ENCODE peak calls at places on chromosomes 1 and 21, in eight cellular contexts. L is ovary, Q is tibial nerve, O is heart right ventricle, R is hepatocyte, C is BE2C, N is neural progenitor cell, S is H9. B is an unnamed sample.

GRCh38 chr1:239448911-239449310 is 62.5 kb downstream of the CHRM3 start:
- DNase-seq in L (no peak), Q (no peak), O (no peak), R (no peak), C (no peak), N (no peak), S (no peak), B (no peak)

GRCh38 chr1:169601096-169601881 is 15.0 kb upstream of the F5 start:
- DNase-seq in L (no peak), Q (no peak), O (no peak), R (peak; percentile 24), C (no peak), N (peak; percentile 20), S (no peak), B (no peak)

GRCh38 chr1:192809286-192810252 is 730 bp downstream of the RGS2 start:
- DNase-seq in L (peak; percentile 43), Q (no peak), O (peak; percentile 26), R (peak; percentile 55), C (peak; percentile 46), N (peak; percentile 61), S (no peak), B (peak; percentile 73)

GRCh38 chr1:244758700-244759099 is 76.8 kb upstream of the COX20 start:
- DNase-seq in L (no peak), Q (no peak), O (no peak), R (no peak), C (no peak), N (no peak), S (no peak), B (no peak)

GRCh38 chr1:31511848-31512615 is 64.3 kb upstream of the TINAGL1 start:
- DNase-seq in L (no peak), Q (no peak), O (no peak), R (peak; percentile 63), C (no peak), N (no peak), S (no peak), B (no peak)

GRCh38 chr1:62003777-62004176 is 190.9 kb upstream of the L1TD1 start:
- DNase-seq in L (no peak), Q (no peak), O (no peak), R (no peak), C (no peak), N (no peak), S (no peak), B (no peak)

GRCh38 chr1:65429806-65430205 is 9.3 kb downstream of the LEPR start:
- DNase-seq in L (no peak), Q (no peak), O (peak; percentile 27), R (no peak), C (no peak), N (no peak), S (no peak), B (no peak)

GRCh38 chr1:183124259-183124658 is 61.8 kb upstream of the LAMC2 start:
- DNase-seq in L (peak; percentile 26), Q (no peak), O (no peak), R (no peak), C (peak; percentile 24), N (no peak), S (no peak), B (no peak)

GRCh38 chr1:181033128-181033798 is 520 bp upstream of the MR1 start:
- DNase-seq in L (no peak), Q (no peak), O (peak; percentile 50), R (peak; percentile 31), C (no peak), N (no peak), S (no peak), B (no peak)

GRCh38 chr1:239757711-239758110 is 334.0 kb upstream of the FMN2 start:
- DNase-seq in L (no peak), Q (no peak), O (no peak), R (no peak), C (no peak), N (no peak), S (no peak), B (no peak)

GRCh38 chr21:38831526-38832467 is 26.1 kb downstream of the ETS2 start:
- DNase-seq in L (no peak), Q (peak; percentile 70), O (peak; percentile 71), R (peak; percentile 89), C (no peak), N (no peak), S (no peak), B (peak; percentile 95)

DNA sequence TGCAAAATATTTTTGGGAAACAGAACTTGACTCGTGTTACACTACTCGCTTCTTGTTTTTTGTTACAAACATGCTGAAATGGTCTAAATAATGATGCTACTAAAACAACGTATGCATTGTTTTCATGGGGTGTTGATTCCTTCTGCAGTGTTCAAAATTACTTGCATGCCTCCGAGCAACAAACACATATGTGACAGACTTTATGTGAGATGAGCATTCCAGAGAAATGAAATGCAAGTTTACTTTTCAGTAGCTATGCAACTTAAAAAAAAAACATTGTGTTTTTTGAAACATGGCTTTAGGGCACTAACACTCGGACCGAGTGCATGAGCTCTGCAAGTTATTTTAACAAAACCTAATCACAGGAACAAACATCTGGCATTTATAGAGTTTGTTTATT is 84.8 kb downstream of the CAMTA1 start:
- DNase-seq in L (no peak), Q (no peak), O (no peak), R (no peak), C (no peak), N (no peak), S (no peak), B (no peak)
- H3K4me1 ChIP-seq in L (peaks cover 3% of the 10 kb centered on the region), Q (peaks cover 49% of the 10 kb centered on the region), O (peaks cover 47% of the 10 kb centered on the region), R (peaks cover 23% of the 10 kb centered on the region), C (no peaks in the 10 kb centered on the region), N (peaks cover 45% of the 10 kb centered on the region), S (peaks cover 8% of the 10 kb centered on the region), B (no peaks in the 10 kb centered on the region)

DNA sequence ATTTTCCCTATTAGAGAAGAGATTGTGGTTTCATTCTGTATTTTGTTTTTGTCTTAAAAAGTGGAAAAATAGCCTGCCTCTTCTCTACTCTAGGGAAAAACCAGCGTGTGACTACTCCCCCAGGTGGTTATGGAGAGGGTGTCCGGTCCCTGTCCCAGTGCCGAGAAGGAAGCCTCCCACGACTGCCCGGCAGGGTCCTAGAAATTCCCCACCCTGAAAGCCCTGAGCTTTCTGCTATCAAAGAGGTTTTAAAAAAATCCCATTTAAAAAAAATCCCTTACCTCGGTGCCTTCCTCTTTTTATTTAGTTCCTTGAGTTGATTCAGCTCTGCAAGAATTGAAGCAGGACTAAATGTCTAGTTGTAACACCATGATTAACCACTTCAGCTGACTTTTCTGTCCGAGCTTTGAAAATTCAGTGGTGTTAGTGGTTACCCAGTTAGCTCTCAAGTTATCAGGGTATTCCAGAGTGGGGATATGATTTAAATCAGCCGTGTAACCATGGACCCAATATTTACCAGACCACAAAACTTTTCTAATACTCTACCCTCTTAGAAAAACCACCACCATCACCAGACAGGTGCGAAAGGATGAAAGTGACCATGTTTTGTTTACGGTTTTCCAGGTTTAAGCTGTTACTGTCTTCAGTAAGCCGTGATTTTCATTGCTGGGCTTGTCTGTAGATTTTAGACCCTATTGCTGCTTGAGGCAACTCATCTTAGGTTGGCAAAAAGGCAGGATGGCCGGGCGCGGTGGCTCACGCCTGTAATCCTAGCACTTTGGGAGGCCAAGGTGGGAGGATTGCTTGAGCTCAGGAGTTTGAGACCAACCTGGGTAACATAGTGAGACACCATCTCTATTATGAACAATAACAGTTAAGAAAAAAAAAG is 34.9 kb upstream of the TDRD10 start:
- DNase-seq in L (peak; percentile 43), Q (no peak), O (no peak), R (no peak), C (no peak), N (no peak), S (no peak), B (no peak)
- TF ChIP-seq CTCF in L (peak; percentile 28), Q (no peak), O (no peak), R (peak; percentile 21), C (peak; percentile 16), N (peak; percentile 21), S (peak; percentile 51), B (peak; percentile 49)

DNA sequence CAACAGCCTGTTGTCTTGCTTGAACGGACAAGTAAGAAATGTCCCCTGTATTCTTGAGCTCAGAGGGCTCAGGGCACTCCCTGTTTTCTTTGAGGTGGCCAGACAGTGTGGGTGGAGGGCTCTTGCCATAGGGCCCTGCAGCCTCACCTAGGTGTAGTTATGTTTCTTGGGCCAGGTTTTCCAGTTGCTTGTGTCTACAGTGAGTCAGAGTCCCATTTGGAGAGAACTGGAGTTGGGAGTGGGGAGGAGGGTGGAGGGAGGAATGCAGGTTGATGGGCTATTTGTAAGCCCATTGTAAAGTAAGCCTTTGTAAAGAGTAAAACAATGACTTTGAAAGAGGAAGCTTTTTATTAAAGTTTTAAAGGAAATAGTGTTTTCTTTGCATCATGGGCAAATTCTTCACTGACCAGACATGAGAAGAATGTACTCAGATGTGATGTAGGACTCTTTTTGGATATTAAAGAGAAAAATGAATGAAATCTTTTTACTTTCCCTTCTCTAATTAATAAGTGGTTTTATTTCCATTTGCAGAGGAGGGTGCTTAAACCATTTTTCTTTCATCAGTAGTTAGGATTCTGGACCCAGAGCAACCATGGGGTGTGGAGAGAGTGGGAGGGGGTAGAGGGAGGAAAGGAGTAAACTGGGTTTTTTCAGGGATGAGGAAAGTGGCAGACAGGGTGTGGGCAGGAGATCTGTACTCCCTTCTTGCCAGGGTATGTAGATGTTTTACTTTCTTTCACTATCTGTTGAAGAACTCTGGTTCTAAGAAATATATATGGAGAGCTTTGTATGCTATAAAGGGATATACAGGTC is 45.1 kb upstream of the MACF1 start:
- DNase-seq in L (no peak), Q (no peak), O (no peak), R (peak; percentile 77), C (no peak), N (peak; percentile 51), S (peak; percentile 64), B (no peak)
- H3K4me1 ChIP-seq in L (peaks cover 23% of the 10 kb centered on the region), Q (no peaks in the 10 kb centered on the region), O (peaks cover 59% of the 10 kb centered on the region), R (peaks cover 28% of the 10 kb centered on the region), C (no peaks in the 10 kb centered on the region), N (peaks cover 63% of the 10 kb centered on the region), S (peaks cover 29% of the 10 kb centered on the region), B (no peaks in the 10 kb centered on the region)

GRCh38 chr1:209796733-209797025 is 9.3 kb downstream of the IRF6 start:
- DNase-seq in L (no peak), Q (no peak), O (no peak), R (peak; percentile 30), C (no peak), N (no peak), S (no peak), B (no peak)

GRCh38 chr1:209802780-209803152 is 3.2 kb downstream of the IRF6 start:
- DNase-seq in L (no peak), Q (no peak), O (no peak), R (no peak), C (no peak), N (no peak), S (no peak), B (no peak)

GRCh38 chr1:209802117-209802779 is 3.7 kb downstream of the IRF6 start:
- DNase-seq in L (no peak), Q (no peak), O (no peak), R (no peak), C (peak; percentile 49), N (no peak), S (no peak), B (no peak)

GRCh38 chr1:209800984-209801834 is 4.7 kb downstream of the IRF6 start:
- DNase-seq in L (peak; percentile 35), Q (peak; percentile 55), O (peak; percentile 72), R (no peak), C (peak; percentile 39), N (no peak), S (no peak), B (no peak)

DNA sequence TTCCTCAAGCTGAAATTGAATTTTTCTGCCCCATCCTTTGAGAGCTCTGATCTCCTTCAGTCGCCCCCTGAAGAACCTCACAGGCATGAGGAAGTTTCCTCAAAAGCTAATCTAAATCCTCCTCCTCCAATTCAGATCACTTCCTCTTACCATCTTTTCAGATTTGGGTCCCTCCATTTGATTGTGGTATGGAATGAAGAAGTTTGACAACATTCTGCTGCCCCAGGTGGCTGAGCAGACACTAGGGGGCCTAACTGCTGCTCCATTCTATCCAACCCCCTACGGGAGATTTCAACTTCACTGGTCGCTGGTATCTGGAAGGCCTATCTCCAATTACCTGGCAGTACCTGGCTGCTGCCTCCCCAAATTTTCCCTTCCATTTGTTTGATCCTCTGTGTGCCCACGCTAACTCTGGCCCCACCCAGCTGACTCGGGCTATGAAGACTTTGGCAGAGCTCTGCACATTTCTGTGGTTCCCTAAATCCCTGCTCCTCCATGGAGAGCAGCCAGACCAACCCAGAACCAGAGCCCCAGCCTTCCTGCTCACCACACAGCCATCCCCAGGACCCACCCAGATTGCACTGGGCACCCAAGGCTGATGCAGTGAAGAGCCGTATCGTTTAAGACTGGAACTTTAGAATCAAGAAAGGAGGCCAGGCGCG is 7.8 kb downstream of the IRF6 start:
- DNase-seq in L (no peak), Q (no peak), O (no peak), R (no peak), C (no peak), N (no peak), S (peak; percentile 41), B (no peak)
- TF ChIP-seq CTCF in L (no peak), Q (no peak), O (no peak), R (no peak), C (peak; percentile 49), N (peak; percentile 13), S (peak; percentile 61), B (no peak)